ENCODE peak calls at places on chromosomes 1 and 21, in eight cellular contexts. X is GM23338, Y is NCI-H524, E is RWPE1, F is AG10803, M is cardiac fibroblast, Q is A172, L is occipital lobe. U is an unnamed sample.

GRCh38 chr1:108053291-108054023 is 88.5 kb upstream of the VAV3 start:
- DNase-seq in X (no peak), Y (no peak), E (no peak), F (peak; percentile 24), M (peak; percentile 66), Q (no peak), L (peak; percentile 6), U (no peak)

GRCh38 chr1:18923721-18924610 is 21.6 kb upstream of the ALDH4A1 start:
- DNase-seq in X (no peak), Y (peak; percentile 82), E (no peak), F (peak; percentile 67), M (no peak), Q (no peak), L (peak; percentile 46), U (no peak)

GRCh38 chr1:199932462-199932861 is 95.0 kb upstream of the NR5A2 start:
- DNase-seq in X (no peak), Y (no peak), E (no peak), F (no peak), M (no peak), Q (no peak), L (no peak), U (no peak)

GRCh38 chr1:229229721-229230135 is 41.2 kb upstream of the RAB4A start:
- DNase-seq in X (peak; percentile 23), Y (no peak), E (no peak), F (peak; percentile 55), M (peak; percentile 34), Q (no peak), L (peak; percentile 73), U (no peak)

GRCh38 chr1:247857069-247857985 is at the start of gene TRIM58:
- DNase-seq in X (peak; percentile 67), Y (no peak), E (peak; percentile 39), F (no peak), M (peak; percentile 46), Q (no peak), L (no peak), U (no peak)

GRCh38 chr1:5111581-5111980 is 457.2 kb downstream of the AJAP1 start:
- DNase-seq in X (no peak), Y (no peak), E (no peak), F (no peak), M (no peak), Q (no peak), L (no peak), U (no peak)

GRCh38 chr1:56258395-56258794 is 321.0 kb downstream of the PLPP3 start:
- DNase-seq in X (peak; percentile 6), Y (peak; percentile 79), E (no peak), F (no peak), M (no peak), Q (no peak), L (no peak), U (no peak)

GRCh38 chr1:1670866-1671265 is 12.1 kb upstream of the CDK11B start:
- DNase-seq in X (no peak), Y (no peak), E (no peak), F (no peak), M (no peak), Q (no peak), L (no peak), U (no peak)

GRCh38 chr1:180953291-180953747 is 40.6 kb downstream of the KIAA1614 start:
- DNase-seq in X (peak; percentile 26), Y (no peak), E (peak; percentile 67), F (no peak), M (no peak), Q (no peak), L (no peak), U (no peak)

GRCh38 chr1:217892750-217893149 is 261.6 kb downstream of the SPATA17 start:
- DNase-seq in X (no peak), Y (no peak), E (no peak), F (no peak), M (no peak), Q (peak; percentile 11), L (no peak), U (no peak)

GRCh38 chr1:200273305-200273704 is 136.5 kb downstream of the ZNF281 start:
- DNase-seq in X (no peak), Y (no peak), E (no peak), F (no peak), M (no peak), Q (no peak), L (no peak), U (no peak)

GRCh38 chr1:91501527-91501859 is 842 bp downstream of the CDC7 start:
- DNase-seq in X (peak; percentile 70), Y (no peak), E (peak; percentile 52), F (peak; percentile 26), M (peak; percentile 64), Q (no peak), L (no peak), U (no peak)

GRCh38 chr1:222334026-222334680 is 213.8 kb downstream of the HHIPL2 start:
- DNase-seq in X (no peak), Y (no peak), E (no peak), F (peak; percentile 41), M (peak; percentile 86), Q (peak; percentile 85), L (no peak), U (no peak)

GRCh38 chr1:23217421-23218115 is at the start of gene HTR1D:
- DNase-seq in X (peak; percentile 88), Y (no peak), E (no peak), F (no peak), M (no peak), Q (no peak), L (no peak), U (peak; percentile 51)

GRCh38 chr1:156126043-156126700 is 11.7 kb downstream of the LMNA start:
- DNase-seq in X (peak; percentile 91), Y (no peak), E (peak; percentile 89), F (peak; percentile 97), M (peak; percentile 98), Q (peak; percentile 99), L (no peak), U (no peak)

GRCh38 chr1:47401761-47402160 is 14.3 kb upstream of the FOXE3 start:
- DNase-seq in X (no peak), Y (no peak), E (no peak), F (no peak), M (no peak), Q (no peak), L (no peak), U (no peak)

GRCh38 chr1:8495928-8496401 is 178.1 kb downstream of the SLC45A1 start:
- DNase-seq in X (no peak), Y (no peak), E (no peak), F (no peak), M (no peak), Q (no peak), L (no peak), U (no peak)

GRCh38 chr1:244160455-244161020 is 109.5 kb downstream of the ZBTB18 start:
- DNase-seq in X (no peak), Y (no peak), E (no peak), F (no peak), M (peak; percentile 11), Q (no peak), L (no peak), U (no peak)

GRCh38 chr1:110498270-110498669 is 20.7 kb downstream of the KCNA10 start:
- DNase-seq in X (no peak), Y (no peak), E (no peak), F (no peak), M (no peak), Q (no peak), L (no peak), U (no peak)

GRCh38 chr1:177913762-177914540 is 55.9 kb downstream of the SEC16B start:
- DNase-seq in X (peak; percentile 72), Y (peak; percentile 68), E (peak; percentile 45), F (peak; percentile 72), M (peak; percentile 46), Q (peak; percentile 28), L (no peak), U (peak; percentile 50)

GRCh38 chr1:25460020-25460419 is 29.3 kb downstream of the MACO1 start:
- DNase-seq in X (no peak), Y (no peak), E (no peak), F (no peak), M (no peak), Q (no peak), L (no peak), U (no peak)

GRCh38 chr21:40769231-40769630 is 77.7 kb downstream of the DSCAM start:
- DNase-seq in X (no peak), Y (no peak), E (no peak), F (no peak), M (no peak), Q (no peak), L (no peak), U (no peak)

GRCh38 chr1:91617242-91617837 is 116.7 kb downstream of the CDC7 start:
- DNase-seq in X (peak; percentile 77), Y (peak; percentile 41), E (no peak), F (no peak), M (no peak), Q (no peak), L (no peak), U (peak; percentile 68)

U was measured in Caco-2.